ENCODE peak calls at places on chromosome 18, in five cellular contexts. One of them, this sample, is unnamed.
A peak's percentile ranks its signal among the peaks of the same experiment; 100 is the strongest.

GRCh38 chr18:31426021-31426420 is 21.5 kb upstream of the DSG3 start:
- DNase-seq in substantia nigra: no peak
- DNase-seq in MM.1S: no peak
- DNase-seq in lower lobe of right lung: no peak
- DNase-seq in ovary: no peak
- DNase-seq in this sample: no peak

GRCh38 chr18:62781893-62782292 is 66.6 kb downstream of the PHLPP1 start:
- DNase-seq in substantia nigra: no peak
- DNase-seq in MM.1S: no peak
- DNase-seq in lower lobe of right lung: no peak
- DNase-seq in ovary: peak; percentile 60
- DNase-seq in this sample: no peak

GRCh38 chr18:44740000-44740399 is 59.3 kb downstream of the SETBP1 start:
- DNase-seq in substantia nigra: no peak
- DNase-seq in MM.1S: no peak
- DNase-seq in lower lobe of right lung: no peak
- DNase-seq in ovary: no peak
- DNase-seq in this sample: no peak

GRCh38 chr18:56650944-56651770 is at the start of gene WDR7:
- DNase-seq in substantia nigra: peak; percentile 87
- DNase-seq in MM.1S: peak; percentile 97
- DNase-seq in lower lobe of right lung: peak; percentile 98
- DNase-seq in ovary: peak; percentile 96
- DNase-seq in this sample: peak; percentile 99

GRCh38 chr18:12657048-12657848 is 659 bp downstream of the SPIRE1 start:
- DNase-seq in substantia nigra: peak; percentile 21
- DNase-seq in MM.1S: peak; percentile 19
- DNase-seq in lower lobe of right lung: peak; percentile 64
- DNase-seq in ovary: peak; percentile 47
- DNase-seq in this sample: peak; percentile 82

GRCh38 chr18:43277164-43277600 is at the start of gene SYT4:
- DNase-seq in substantia nigra: peak; percentile 29
- DNase-seq in MM.1S: no peak
- DNase-seq in lower lobe of right lung: no peak
- DNase-seq in ovary: peak; percentile 36
- DNase-seq in this sample: peak; percentile 76

GRCh38 chr18:13261658-13262357 is 43.2 kb downstream of the LDLRAD4 start:
- DNase-seq in substantia nigra: no peak
- DNase-seq in MM.1S: no peak
- DNase-seq in lower lobe of right lung: no peak
- DNase-seq in ovary: no peak
- DNase-seq in this sample: peak; percentile 75

GRCh38 chr18:72675394-72675793 is 131.3 kb upstream of the CBLN2 start:
- DNase-seq in substantia nigra: no peak
- DNase-seq in MM.1S: no peak
- DNase-seq in lower lobe of right lung: no peak
- DNase-seq in ovary: no peak
- DNase-seq in this sample: no peak

GRCh38 chr18:39846277-39846676 is 2108.8 kb upstream of the PIK3C3 start:
- DNase-seq in substantia nigra: no peak
- DNase-seq in MM.1S: no peak
- DNase-seq in lower lobe of right lung: peak; percentile 46
- DNase-seq in ovary: peak; percentile 50
- DNase-seq in this sample: no peak

GRCh38 chr18:30971338-30971956 is 71.1 kb downstream of the DSC3 start:
- DNase-seq in substantia nigra: no peak
- DNase-seq in MM.1S: peak; percentile 62
- DNase-seq in lower lobe of right lung: no peak
- DNase-seq in ovary: no peak
- DNase-seq in this sample: no peak

GRCh38 chr18:62759704-62760402 is 44.5 kb downstream of the PHLPP1 start:
- DNase-seq in substantia nigra: no peak
- DNase-seq in MM.1S: no peak
- DNase-seq in lower lobe of right lung: no peak
- DNase-seq in ovary: no peak
- DNase-seq in this sample: no peak

GRCh38 chr18:37836071-37836470 is 270.5 kb upstream of the CELF4 start:
- DNase-seq in substantia nigra: no peak
- DNase-seq in MM.1S: no peak
- DNase-seq in lower lobe of right lung: no peak
- DNase-seq in ovary: no peak
- DNase-seq in this sample: no peak

GRCh38 chr18:25826823-25827617 is 263.4 kb downstream of the SS18 start:
- DNase-seq in substantia nigra: no peak
- DNase-seq in MM.1S: no peak
- DNase-seq in lower lobe of right lung: no peak
- DNase-seq in ovary: no peak
- DNase-seq in this sample: no peak

GRCh38 chr18:79874553-79875530 is 76.6 kb downstream of the SLC66A2 start:
- DNase-seq in substantia nigra: no peak
- DNase-seq in MM.1S: no peak
- DNase-seq in lower lobe of right lung: no peak
- DNase-seq in ovary: no peak
- DNase-seq in this sample: no peak

GRCh38 chr18:22563098-22563707 is 145.5 kb upstream of the CTAGE1 start:
- DNase-seq in substantia nigra: no peak
- DNase-seq in MM.1S: peak; percentile 67
- DNase-seq in lower lobe of right lung: no peak
- DNase-seq in ovary: peak; percentile 59
- DNase-seq in this sample: no peak

GRCh38 chr18:78006805-78007204 is 757.2 kb downstream of the GALR1 start:
- DNase-seq in substantia nigra: no peak
- DNase-seq in MM.1S: no peak
- DNase-seq in lower lobe of right lung: no peak
- DNase-seq in ovary: no peak
- DNase-seq in this sample: no peak

GRCh38 chr18:23635283-23636040 is 27.2 kb downstream of the ANKRD29 start:
- DNase-seq in substantia nigra: no peak
- DNase-seq in MM.1S: peak; percentile 13
- DNase-seq in lower lobe of right lung: no peak
- DNase-seq in ovary: no peak
- DNase-seq in this sample: no peak

GRCh38 chr18:23701017-23701416 is 11.8 kb downstream of the LAMA3 start:
- DNase-seq in substantia nigra: no peak
- DNase-seq in MM.1S: peak; percentile 24
- DNase-seq in lower lobe of right lung: no peak
- DNase-seq in ovary: no peak
- DNase-seq in this sample: no peak

GRCh38 chr18:23591011-23591410 is 4.7 kb upstream of the NPC1 start:
- DNase-seq in substantia nigra: no peak
- DNase-seq in MM.1S: no peak
- DNase-seq in lower lobe of right lung: no peak
- DNase-seq in ovary: no peak
- DNase-seq in this sample: no peak

GRCh38 chr18:75128911-75129716 is 79.8 kb downstream of the PTGR3 start:
- DNase-seq in substantia nigra: no peak
- DNase-seq in MM.1S: no peak
- DNase-seq in lower lobe of right lung: no peak
- DNase-seq in ovary: no peak
- DNase-seq in this sample: no peak

GRCh38 chr18:11948852-11949523 is 32.3 kb upstream of the IMPA2 start:
- DNase-seq in substantia nigra: no peak
- DNase-seq in MM.1S: no peak
- DNase-seq in lower lobe of right lung: no peak
- DNase-seq in ovary: no peak
- DNase-seq in this sample: no peak

GRCh38 chr18:64713284-64713683 is 564.4 kb upstream of the LINC00305 start:
- DNase-seq in substantia nigra: no peak
- DNase-seq in MM.1S: peak; percentile 62
- DNase-seq in lower lobe of right lung: no peak
- DNase-seq in ovary: no peak
- DNase-seq in this sample: no peak

GRCh38 chr18:55779711-55780590 is 192.0 kb upstream of the TCF4 start:
- DNase-seq in substantia nigra: peak; percentile 46
- DNase-seq in MM.1S: no peak
- DNase-seq in lower lobe of right lung: peak; percentile 49
- DNase-seq in ovary: peak; percentile 44
- DNase-seq in this sample: peak; percentile 74

GRCh38 chr18:79962311-79962710 is 2.1 kb upstream of the HSBP1L1 start:
- DNase-seq in substantia nigra: no peak
- DNase-seq in MM.1S: no peak
- DNase-seq in lower lobe of right lung: peak; percentile 84
- DNase-seq in ovary: no peak
- DNase-seq in this sample: no peak

GRCh38 chr18:70085641-70086040 is 119.8 kb downstream of the RTTN start:
- DNase-seq in substantia nigra: no peak
- DNase-seq in MM.1S: no peak
- DNase-seq in lower lobe of right lung: no peak
- DNase-seq in ovary: no peak
- DNase-seq in this sample: no peak

GRCh38 chr18:1585881-1586488 is 681.3 kb downstream of the ADCYAP1 start:
- DNase-seq in substantia nigra: no peak
- DNase-seq in MM.1S: peak; percentile 59
- DNase-seq in lower lobe of right lung: no peak
- DNase-seq in ovary: no peak
- DNase-seq in this sample: no peak

GRCh38 chr18:29853126-29853525 is 1189.4 kb downstream of the DSC3 start:
- DNase-seq in substantia nigra: no peak
- DNase-seq in MM.1S: no peak
- DNase-seq in lower lobe of right lung: no peak
- DNase-seq in ovary: no peak
- DNase-seq in this sample: no peak

GRCh38 chr18:58754544-58755068 is 83.3 kb downstream of the MALT1 start:
- DNase-seq in substantia nigra: no peak
- DNase-seq in MM.1S: no peak
- DNase-seq in lower lobe of right lung: peak; percentile 57
- DNase-seq in ovary: no peak
- DNase-seq in this sample: no peak

GRCh38 chr18:10872297-10872696 is 277.1 kb downstream of the PIEZO2 start:
- DNase-seq in substantia nigra: no peak
- DNase-seq in MM.1S: no peak
- DNase-seq in lower lobe of right lung: no peak
- DNase-seq in ovary: no peak
- DNase-seq in this sample: no peak
- H3K27ac ChIP-seq in substantia nigra: no peak overlapping the region
- H3K27ac ChIP-seq in MM.1S: no peak overlapping the region
- H3K27ac ChIP-seq in lower lobe of right lung: no peak overlapping the region
- H3K27ac ChIP-seq in ovary: no peak overlapping the region
- H3K27ac ChIP-seq in this sample: no peak overlapping the region

GRCh38 chr18:14949800-14950415 is 201.9 kb downstream of the ANKRD30B start:
- DNase-seq in substantia nigra: no peak
- DNase-seq in MM.1S: no peak
- DNase-seq in lower lobe of right lung: no peak
- DNase-seq in ovary: no peak
- DNase-seq in this sample: no peak
- H3K27ac ChIP-seq in substantia nigra: no peak overlapping the region
- H3K27ac ChIP-seq in MM.1S: no peak overlapping the region
- H3K27ac ChIP-seq in lower lobe of right lung: no peak overlapping the region
- H3K27ac ChIP-seq in ovary: no peak overlapping the region
- H3K27ac ChIP-seq in this sample: no peak overlapping the region

GRCh38 chr18:50285071-50285470 is 2.4 kb downstream of the CXXC1 start:
- DNase-seq in substantia nigra: no peak
- DNase-seq in MM.1S: no peak
- DNase-seq in lower lobe of right lung: no peak
- DNase-seq in ovary: no peak
- DNase-seq in this sample: peak; percentile 70
- H3K27ac ChIP-seq in substantia nigra: no peak overlapping the region
- H3K27ac ChIP-seq in MM.1S: no peak overlapping the region
- H3K27ac ChIP-seq in lower lobe of right lung: no peak overlapping the region
- H3K27ac ChIP-seq in ovary: no peak overlapping the region
- H3K27ac ChIP-seq in this sample: no peak overlapping the region

GRCh38 chr18:8959551-8960135 is 142.9 kb upstream of the NDUFV2 start:
- DNase-seq in substantia nigra: no peak
- DNase-seq in MM.1S: no peak
- DNase-seq in lower lobe of right lung: no peak
- DNase-seq in ovary: no peak
- DNase-seq in this sample: no peak
- H3K27ac ChIP-seq in substantia nigra: no peak overlapping the region
- H3K27ac ChIP-seq in MM.1S: no peak overlapping the region
- H3K27ac ChIP-seq in lower lobe of right lung: no peak overlapping the region
- H3K27ac ChIP-seq in ovary: no peak overlapping the region
- H3K27ac ChIP-seq in this sample: no peak overlapping the region

GRCh38 chr18:48007955-48008701 is 77.7 kb upstream of the SMAD2 start:
- DNase-seq in substantia nigra: peak; percentile 40
- DNase-seq in MM.1S: peak; percentile 82
- DNase-seq in lower lobe of right lung: peak; percentile 77
- DNase-seq in ovary: peak; percentile 67
- DNase-seq in this sample: peak; percentile 92
- H3K27ac ChIP-seq in substantia nigra: no peak overlapping the region
- H3K27ac ChIP-seq in MM.1S: no peak overlapping the region
- H3K27ac ChIP-seq in lower lobe of right lung: peak overlapping the region; percentile 53
- H3K27ac ChIP-seq in ovary: no peak overlapping the region
- H3K27ac ChIP-seq in this sample: no peak overlapping the region

GRCh38 chr18:54151376-54151775 is 73.1 kb downstream of the MBD2 start:
- DNase-seq in substantia nigra: no peak
- DNase-seq in MM.1S: no peak
- DNase-seq in lower lobe of right lung: no peak
- DNase-seq in ovary: no peak
- DNase-seq in this sample: no peak
- H3K27ac ChIP-seq in substantia nigra: no peak overlapping the region
- H3K27ac ChIP-seq in MM.1S: no peak overlapping the region
- H3K27ac ChIP-seq in lower lobe of right lung: no peak overlapping the region
- H3K27ac ChIP-seq in ovary: no peak overlapping the region
- H3K27ac ChIP-seq in this sample: no peak overlapping the region

GRCh38 chr18:6271585-6271984 is 143.1 kb downstream of the L3MBTL4 start:
- DNase-seq in substantia nigra: no peak
- DNase-seq in MM.1S: no peak
- DNase-seq in lower lobe of right lung: no peak
- DNase-seq in ovary: no peak
- DNase-seq in this sample: no peak
- H3K27ac ChIP-seq in substantia nigra: no peak overlapping the region
- H3K27ac ChIP-seq in MM.1S: no peak overlapping the region
- H3K27ac ChIP-seq in lower lobe of right lung: no peak overlapping the region
- H3K27ac ChIP-seq in ovary: no peak overlapping the region
- H3K27ac ChIP-seq in this sample: no peak overlapping the region

DNA sequence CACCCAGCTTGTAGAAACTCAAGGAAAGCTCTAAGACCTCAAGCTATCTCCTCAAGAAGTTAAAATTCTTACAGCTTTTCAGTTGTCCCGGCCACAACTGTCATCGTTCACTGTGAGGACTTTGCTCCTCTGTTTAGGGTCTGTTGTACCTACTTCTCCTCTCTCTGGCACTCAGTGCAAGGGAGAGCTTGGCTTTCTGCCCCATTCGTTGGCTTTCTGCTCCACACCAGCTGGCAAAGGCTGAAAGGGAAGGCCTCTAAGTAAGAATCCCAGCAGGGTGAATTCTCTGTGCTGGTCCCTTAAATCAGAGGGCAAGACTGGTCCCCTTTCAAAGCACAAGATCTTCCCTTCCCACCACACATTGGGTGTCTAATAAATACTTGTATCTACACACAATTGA is 17.3 kb downstream of the ZBTB7C start:
- DNase-seq in substantia nigra: no peak
- DNase-seq in MM.1S: no peak
- DNase-seq in lower lobe of right lung: no peak
- DNase-seq in ovary: no peak
- DNase-seq in this sample: no peak
- H3K27ac ChIP-seq in substantia nigra: no peak overlapping the region
- H3K27ac ChIP-seq in MM.1S: no peak overlapping the region
- H3K27ac ChIP-seq in lower lobe of right lung: no peak overlapping the region
- H3K27ac ChIP-seq in ovary: no peak overlapping the region
- H3K27ac ChIP-seq in this sample: no peak overlapping the region